ENCODE peak calls at places on chromosome 5, in six cellular contexts. One of them, this sample, is unnamed.

GRCh38 chr5:115626444-115626823 is 598 bp upstream of the TMED7 start:
- DNase-seq in fibroblast of pulmonary artery: no peak
- DNase-seq in gastrocnemius medialis: no peak
- DNase-seq in endothelial cell: no peak
- DNase-seq in CD8-positive, alpha-beta T cell: no peak
- DNase-seq in heart left ventricle: no peak
- DNase-seq in this sample: peak

GRCh38 chr5:134769206-134769605 is 10.6 kb downstream of the DDX46 start:
- DNase-seq in fibroblast of pulmonary artery: peak
- DNase-seq in gastrocnemius medialis: no peak
- DNase-seq in endothelial cell: no peak
- DNase-seq in CD8-positive, alpha-beta T cell: no peak
- DNase-seq in heart left ventricle: no peak
- DNase-seq in this sample: peak

GRCh38 chr5:72241346-72242003 is 78.6 kb downstream of the MRPS27 start:
- DNase-seq in fibroblast of pulmonary artery: no peak
- DNase-seq in gastrocnemius medialis: no peak
- DNase-seq in endothelial cell: no peak
- DNase-seq in CD8-positive, alpha-beta T cell: no peak
- DNase-seq in heart left ventricle: no peak
- DNase-seq in this sample: no peak

GRCh38 chr5:119323630-119324000 is 32.2 kb upstream of the TNFAIP8 start:
- DNase-seq in fibroblast of pulmonary artery: peak
- DNase-seq in gastrocnemius medialis: no peak
- DNase-seq in endothelial cell: no peak
- DNase-seq in CD8-positive, alpha-beta T cell: no peak
- DNase-seq in heart left ventricle: no peak
- DNase-seq in this sample: peak

GRCh38 chr5:111017731-111018130 is 53.8 kb upstream of the TSLP start:
- DNase-seq in fibroblast of pulmonary artery: peak
- DNase-seq in gastrocnemius medialis: no peak
- DNase-seq in endothelial cell: no peak
- DNase-seq in CD8-positive, alpha-beta T cell: no peak
- DNase-seq in heart left ventricle: no peak
- DNase-seq in this sample: no peak

GRCh38 chr5:167244583-167244982 is 1046.9 kb upstream of the WWC1 start:
- DNase-seq in fibroblast of pulmonary artery: peak
- DNase-seq in gastrocnemius medialis: no peak
- DNase-seq in endothelial cell: peak
- DNase-seq in CD8-positive, alpha-beta T cell: no peak
- DNase-seq in heart left ventricle: no peak
- DNase-seq in this sample: peak

GRCh38 chr5:139663752-139664151 is 15.6 kb downstream of the CXXC5 start:
- DNase-seq in fibroblast of pulmonary artery: no peak
- DNase-seq in gastrocnemius medialis: no peak
- DNase-seq in endothelial cell: no peak
- DNase-seq in CD8-positive, alpha-beta T cell: no peak
- DNase-seq in heart left ventricle: no peak
- DNase-seq in this sample: no peak

GRCh38 chr5:135386096-135386495 is 12.9 kb downstream of the MACROH2A1 start:
- DNase-seq in fibroblast of pulmonary artery: peak
- DNase-seq in gastrocnemius medialis: no peak
- DNase-seq in endothelial cell: no peak
- DNase-seq in CD8-positive, alpha-beta T cell: no peak
- DNase-seq in heart left ventricle: no peak
- DNase-seq in this sample: no peak

GRCh38 chr5:78594946-78595921 is 53.3 kb downstream of the LHFPL2 start:
- DNase-seq in fibroblast of pulmonary artery: peak
- DNase-seq in gastrocnemius medialis: peak
- DNase-seq in endothelial cell: no peak
- DNase-seq in CD8-positive, alpha-beta T cell: no peak
- DNase-seq in heart left ventricle: no peak
- DNase-seq in this sample: peak

GRCh38 chr5:14528926-14529325 is 52.7 kb upstream of the OTULINL start:
- DNase-seq in fibroblast of pulmonary artery: no peak
- DNase-seq in gastrocnemius medialis: no peak
- DNase-seq in endothelial cell: no peak
- DNase-seq in CD8-positive, alpha-beta T cell: no peak
- DNase-seq in heart left ventricle: no peak
- DNase-seq in this sample: no peak

GRCh38 chr5:171773106-171773505 is 12.5 kb upstream of the SMIM23 start:
- DNase-seq in fibroblast of pulmonary artery: no peak
- DNase-seq in gastrocnemius medialis: no peak
- DNase-seq in endothelial cell: no peak
- DNase-seq in CD8-positive, alpha-beta T cell: peak
- DNase-seq in heart left ventricle: no peak
- DNase-seq in this sample: no peak

GRCh38 chr5:6544561-6544935 is 88.3 kb downstream of the NSUN2 start:
- DNase-seq in fibroblast of pulmonary artery: no peak
- DNase-seq in gastrocnemius medialis: no peak
- DNase-seq in endothelial cell: no peak
- DNase-seq in CD8-positive, alpha-beta T cell: no peak
- DNase-seq in heart left ventricle: no peak
- DNase-seq in this sample: no peak

GRCh38 chr5:66826696-66827095 is 230.5 kb downstream of the MAST4 start:
- DNase-seq in fibroblast of pulmonary artery: no peak
- DNase-seq in gastrocnemius medialis: no peak
- DNase-seq in endothelial cell: no peak
- DNase-seq in CD8-positive, alpha-beta T cell: no peak
- DNase-seq in heart left ventricle: no peak
- DNase-seq in this sample: no peak

GRCh38 chr5:76601470-76601869 is 21.7 kb downstream of the F2RL2 start:
- DNase-seq in fibroblast of pulmonary artery: peak
- DNase-seq in gastrocnemius medialis: no peak
- DNase-seq in endothelial cell: peak
- DNase-seq in CD8-positive, alpha-beta T cell: no peak
- DNase-seq in heart left ventricle: no peak
- DNase-seq in this sample: peak
- TF ChIP-seq CTCF in fibroblast of pulmonary artery: peak
- TF ChIP-seq CTCF in gastrocnemius medialis: peak
- TF ChIP-seq CTCF in endothelial cell: peak
- TF ChIP-seq CTCF in CD8-positive, alpha-beta T cell: peak
- TF ChIP-seq CTCF in heart left ventricle: peak
- TF ChIP-seq CTCF in this sample: peak

GRCh38 chr5:145903862-145904261 is 31.0 kb upstream of the GRXCR2 start:
- DNase-seq in fibroblast of pulmonary artery: peak
- DNase-seq in gastrocnemius medialis: no peak
- DNase-seq in endothelial cell: no peak
- DNase-seq in CD8-positive, alpha-beta T cell: no peak
- DNase-seq in heart left ventricle: no peak
- DNase-seq in this sample: no peak

GRCh38 chr5:145904743-145905142 is 31.6 kb upstream of the SH3RF2 start:
- DNase-seq in fibroblast of pulmonary artery: no peak
- DNase-seq in gastrocnemius medialis: no peak
- DNase-seq in endothelial cell: no peak
- DNase-seq in CD8-positive, alpha-beta T cell: no peak
- DNase-seq in heart left ventricle: no peak
- DNase-seq in this sample: no peak

GRCh38 chr5:145902421-145902820 is 29.6 kb upstream of the GRXCR2 start:
- DNase-seq in fibroblast of pulmonary artery: no peak
- DNase-seq in gastrocnemius medialis: no peak
- DNase-seq in endothelial cell: no peak
- DNase-seq in CD8-positive, alpha-beta T cell: no peak
- DNase-seq in heart left ventricle: no peak
- DNase-seq in this sample: no peak

GRCh38 chr5:145906401-145906800 is 30.0 kb upstream of the SH3RF2 start:
- DNase-seq in fibroblast of pulmonary artery: no peak
- DNase-seq in gastrocnemius medialis: no peak
- DNase-seq in endothelial cell: no peak
- DNase-seq in CD8-positive, alpha-beta T cell: no peak
- DNase-seq in heart left ventricle: no peak
- DNase-seq in this sample: no peak

DNA sequence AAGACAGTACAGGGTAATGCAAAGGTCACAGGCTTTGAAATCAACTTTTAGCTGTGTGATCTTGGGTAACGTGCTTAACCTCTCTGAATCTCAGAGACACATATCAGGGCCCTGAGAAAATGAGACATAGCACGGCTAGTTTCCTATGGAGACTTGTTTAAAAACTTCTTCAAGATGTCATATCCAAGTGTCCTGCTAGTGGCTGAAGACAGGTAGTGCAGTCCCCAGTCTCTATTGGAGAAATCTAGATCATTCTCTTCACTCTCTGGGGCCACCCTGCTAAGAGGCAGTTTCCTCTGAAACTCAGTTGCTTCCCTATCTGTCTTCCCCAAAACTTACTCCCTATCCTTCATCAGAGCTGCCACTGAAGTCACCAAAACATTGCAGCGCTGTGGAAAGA is 30.3 kb upstream of the GRXCR2 start:
- DNase-seq in fibroblast of pulmonary artery: no peak
- DNase-seq in gastrocnemius medialis: no peak
- DNase-seq in endothelial cell: no peak
- DNase-seq in CD8-positive, alpha-beta T cell: no peak
- DNase-seq in heart left ventricle: no peak
- DNase-seq in this sample: peak
- TF ChIP-seq CTCF in fibroblast of pulmonary artery: peak
- TF ChIP-seq CTCF in gastrocnemius medialis: no peak
- TF ChIP-seq CTCF in endothelial cell: peak
- TF ChIP-seq CTCF in CD8-positive, alpha-beta T cell: no peak
- TF ChIP-seq CTCF in heart left ventricle: no peak
- TF ChIP-seq CTCF in this sample: peak

GRCh38 chr5:140828402-140828737 is 610 bp downstream of the PCDHA6 start:
- DNase-seq in fibroblast of pulmonary artery: no peak
- DNase-seq in gastrocnemius medialis: no peak
- DNase-seq in endothelial cell: no peak
- DNase-seq in CD8-positive, alpha-beta T cell: no peak
- DNase-seq in heart left ventricle: no peak
- DNase-seq in this sample: no peak
- TF ChIP-seq CTCF in fibroblast of pulmonary artery: no peak
- TF ChIP-seq CTCF in gastrocnemius medialis: no peak
- TF ChIP-seq CTCF in endothelial cell: no peak
- TF ChIP-seq CTCF in CD8-positive, alpha-beta T cell: no peak
- TF ChIP-seq CTCF in heart left ventricle: no peak
- TF ChIP-seq CTCF in this sample: no peak

GRCh38 chr5:59450245-59450644 is 443.3 kb downstream of the PDE4D start:
- DNase-seq in fibroblast of pulmonary artery: no peak
- DNase-seq in gastrocnemius medialis: no peak
- DNase-seq in endothelial cell: no peak
- DNase-seq in CD8-positive, alpha-beta T cell: no peak
- DNase-seq in heart left ventricle: no peak
- DNase-seq in this sample: no peak
- TF ChIP-seq CTCF in fibroblast of pulmonary artery: peak
- TF ChIP-seq CTCF in gastrocnemius medialis: no peak
- TF ChIP-seq CTCF in endothelial cell: no peak
- TF ChIP-seq CTCF in CD8-positive, alpha-beta T cell: no peak
- TF ChIP-seq CTCF in heart left ventricle: no peak
- TF ChIP-seq CTCF in this sample: peak

GRCh38 chr5:108917596-108917995 is 169.9 kb downstream of the FER start:
- DNase-seq in fibroblast of pulmonary artery: peak
- DNase-seq in gastrocnemius medialis: no peak
- DNase-seq in endothelial cell: no peak
- DNase-seq in CD8-positive, alpha-beta T cell: no peak
- DNase-seq in heart left ventricle: no peak
- DNase-seq in this sample: no peak

GRCh38 chr5:108924457-108924961 is 176.8 kb downstream of the FER start:
- DNase-seq in fibroblast of pulmonary artery: no peak
- DNase-seq in gastrocnemius medialis: no peak
- DNase-seq in endothelial cell: no peak
- DNase-seq in CD8-positive, alpha-beta T cell: no peak
- DNase-seq in heart left ventricle: no peak
- DNase-seq in this sample: no peak

GRCh38 chr5:108925073-108925472 is 177.4 kb downstream of the FER start:
- DNase-seq in fibroblast of pulmonary artery: no peak
- DNase-seq in gastrocnemius medialis: no peak
- DNase-seq in endothelial cell: no peak
- DNase-seq in CD8-positive, alpha-beta T cell: no peak
- DNase-seq in heart left ventricle: no peak
- DNase-seq in this sample: no peak

GRCh38 chr5:108919591-108920326 is 172.1 kb downstream of the FER start:
- DNase-seq in fibroblast of pulmonary artery: peak
- DNase-seq in gastrocnemius medialis: no peak
- DNase-seq in endothelial cell: no peak
- DNase-seq in CD8-positive, alpha-beta T cell: no peak
- DNase-seq in heart left ventricle: no peak
- DNase-seq in this sample: peak
- TF ChIP-seq CTCF in fibroblast of pulmonary artery: peak
- TF ChIP-seq CTCF in gastrocnemius medialis: no peak
- TF ChIP-seq CTCF in endothelial cell: no peak
- TF ChIP-seq CTCF in CD8-positive, alpha-beta T cell: no peak
- TF ChIP-seq CTCF in heart left ventricle: peak
- TF ChIP-seq CTCF in this sample: peak